ENCODE peak calls at places on chromosome 2, in five cellular contexts. L, P, W, S and D are unnamed samples.

GRCh38 chr2:70214958-70215357 is 24.1 kb upstream of the C2orf42 start:
- DNase-seq in P (no peak), W (no peak), L (no peak), S (no peak), D (no peak)

GRCh38 chr2:37653805-37654378 is 17.6 kb downstream of the CDC42EP3 start:
- DNase-seq in L (no peak), P (peak), W (peak), S (no peak), D (no peak)

GRCh38 chr2:27010139-27010538 is 22.6 kb upstream of the TMEM214 start:
- DNase-seq in W (no peak), P (no peak), S (no peak), L (no peak), D (no peak)

GRCh38 chr2:185181901-185182300 is 556.7 kb upstream of the FSIP2 start:
- DNase-seq in S (no peak), L (no peak), W (no peak), P (no peak), D (no peak)

GRCh38 chr2:25273985-25274550 is 67.7 kb downstream of the DNMT3A start:
- DNase-seq in W (no peak), S (no peak), P (peak), L (no peak), D (no peak)

GRCh38 chr2:95348609-95349567 is 51.7 kb downstream of the KCNIP3 start:
- DNase-seq in W (no peak), S (no peak), P (no peak), L (no peak), D (peak)

GRCh38 chr2:238720232-238720672 is 127.6 kb upstream of the TWIST2 start:
- DNase-seq in L (peak), W (no peak), P (no peak), S (peak), D (no peak)

GRCh38 chr2:182447843-182448242 is 21.0 kb upstream of the PDE1A start:
- DNase-seq in W (no peak), L (no peak), S (no peak), P (no peak), D (no peak)

GRCh38 chr2:12076810-12077209 is 330.4 kb downstream of the LPIN1 start:
- DNase-seq in L (no peak), W (no peak), P (no peak), S (no peak), D (no peak)

GRCh38 chr2:102082591-102083586 is 59.7 kb upstream of the IL1R1 start:
- DNase-seq in L (no peak), W (no peak), S (no peak), P (no peak), D (no peak)

GRCh38 chr2:101698419-101699190 is 1.1 kb downstream of the MAP4K4 start:
- DNase-seq in S (no peak), L (no peak), W (no peak), P (no peak), D (no peak)

GRCh38 chr2:236659758-236660150 is 90.1 kb downstream of the ACKR3 start:
- DNase-seq in S (no peak), L (no peak), W (no peak), P (no peak), D (peak)

GRCh38 chr2:200695178-200695930 is 109.5 kb downstream of the AOX1 start:
- DNase-seq in P (no peak), W (no peak), S (no peak), L (peak), D (no peak)

GRCh38 chr2:58070765-58071164 is 24.2 kb downstream of the VRK2 start:
- DNase-seq in W (no peak), P (no peak), L (no peak), S (no peak), D (no peak)

GRCh38 chr2:85259101-85259590 is 68.6 kb downstream of the TGOLN2 start:
- DNase-seq in L (peak), W (no peak), S (no peak), P (peak), D (no peak)

GRCh38 chr2:73028841-73029240 is 42.7 kb downstream of the SFXN5 start:
- DNase-seq in L (no peak), W (no peak), S (no peak), P (no peak), D (no peak)

GRCh38 chr2:227860116-227860724 is 11.2 kb upstream of the DAW1 start:
- DNase-seq in L (no peak), P (no peak), S (no peak), W (no peak), D (no peak)

GRCh38 chr2:211113294-211114175 is 557.1 kb downstream of the CPS1 start:
- DNase-seq in W (no peak), P (no peak), L (no peak), S (no peak), D (no peak)

GRCh38 chr2:157540102-157540501 is 88.6 kb downstream of the ACVR1C start:
- DNase-seq in W (no peak), L (no peak), P (no peak), S (no peak), D (no peak)

GRCh38 chr2:162232611-162233115 is 10.6 kb downstream of the FAP start:
- DNase-seq in P (no peak), W (no peak), S (no peak), L (no peak), D (no peak)

GRCh38 chr2:232920055-232920454 is 50.0 kb downstream of the SNORC start:
- DNase-seq in W (no peak), S (no peak), L (no peak), P (no peak), D (no peak)

GRCh38 chr2:117832905-117833613 is 18.6 kb downstream of the DDX18 start:
- DNase-seq in L (peak), P (no peak), W (no peak), S (no peak), D (no peak)

GRCh38 chr2:221517362-221518121 is 54.6 kb downstream of the EPHA4 start:
- DNase-seq in L (no peak), S (peak), P (peak), W (peak), D (no peak)

GRCh38 chr2:24382363-24383021 is 22.2 kb upstream of the ITSN2 start:
- DNase-seq in W (peak), S (no peak), P (no peak), L (peak), D (peak)

GRCh38 chr2:161170917-161171594 is 10.8 kb downstream of the TANK start:
- DNase-seq in W (no peak), S (no peak), L (no peak), P (no peak), D (no peak)

GRCh38 chr2:124347209-124347608 is 322.1 kb downstream of the CNTNAP5 start:
- DNase-seq in L (no peak), W (no peak), S (no peak), P (no peak), D (no peak)

GRCh38 chr2:6922201-6922656 is 5.0 kb downstream of the RNF144A start:
- DNase-seq in L (peak), S (no peak), W (no peak), P (no peak), D (no peak)

GRCh38 chr2:152505495-152505906 is 170.5 kb downstream of the FMNL2 start:
- DNase-seq in L (no peak), P (peak), S (no peak), W (no peak), D (no peak)

GRCh38 chr2:169300617-169301530 is 61.5 kb downstream of the LRP2 start:
- DNase-seq in S (no peak), P (no peak), L (peak), W (no peak), D (no peak)

GRCh38 chr2:120620025-120620793 is 115.5 kb upstream of the GLI2 start:
- DNase-seq in S (no peak), W (no peak), P (no peak), L (no peak), D (no peak)

GRCh38 chr2:188870289-188870688 is 103.9 kb upstream of the COL3A1 start:
- DNase-seq in L (no peak), W (no peak), S (no peak), P (no peak), D (no peak)